ENCODE peak calls at places on chromosomes 4 and X, in six cellular contexts. A is activated CD4-positive, CD25-positive, alpha-beta regulatory T cell; H is glutamatergic neuron; G is epithelial cell of esophagus; R is kidney epithelial cell; L is A549. C is an unnamed sample.

GRCh38 chrX:10507181-10507580 is 113.2 kb downstream of the MID1 start:
- DNase-seq in A (no peak), R (no peak), G (no peak), H (no peak), L (no peak), C (no peak)

GRCh38 chr4:22500128-22500611 is 15.7 kb downstream of the ADGRA3 start:
- DNase-seq in G (peak; percentile 70), H (no peak), R (no peak), L (no peak), A (no peak), C (peak; percentile 64)

GRCh38 chr4:75939890-75940691 is 722 bp downstream of the NAAA start:
- DNase-seq in H (peak; percentile 80), L (peak; percentile 84), R (no peak), G (peak; percentile 56), A (peak; percentile 50), C (peak; percentile 40)

GRCh38 chr4:688695-689497 is at the start of gene SLC49A3:
- DNase-seq in R (no peak), L (no peak), H (no peak), G (no peak), A (no peak), C (no peak)

GRCh38 chr4:52100062-52100461 is 49.0 kb downstream of the SPATA18 start:
- DNase-seq in A (no peak), L (no peak), H (no peak), G (peak; percentile 41), R (peak; percentile 47), C (peak; percentile 61)

GRCh38 chr4:23382880-23383279 is 507.0 kb downstream of the PPARGC1A start:
- DNase-seq in H (no peak), G (peak; percentile 23), A (no peak), L (no peak), R (no peak), C (peak; percentile 86)

GRCh38 chrX:18643243-18643642 is 28.7 kb downstream of the RS1 start:
- DNase-seq in G (no peak), A (no peak), L (no peak), H (no peak), R (no peak), C (no peak)

GRCh38 chrX:96721398-96721797 is 36.8 kb downstream of the DIAPH2 start:
- DNase-seq in A (no peak), G (no peak), H (no peak), L (no peak), R (no peak), C (no peak)

GRCh38 chr4:68338625-68339024 is 11.3 kb downstream of the YTHDC1 start:
- DNase-seq in A (no peak), G (no peak), L (no peak), R (no peak), H (no peak), C (no peak)